ENCODE peak calls at places on chromosome 7, in seven cellular contexts. One of them, this sample, is unnamed.

GRCh38 chr7:1323178-1324027 is 90.7 kb downstream of the UNCX start:
- DNase-seq in mesendoderm: no peak
- DNase-seq in neural progenitor cell: peak
- DNase-seq in ecto neural progenitor cell: no peak
- DNase-seq in activated CD4-positive, alpha-beta T cell treated with anti-CD3 and anti-CD28 coated beads, Interleukin-2, amount 50 U/mL, for 24 hours: no peak
- DNase-seq in NCI-H1417: no peak
- DNase-seq in fibroblast of the conjunctiva: no peak
- DNase-seq in this sample: no peak

GRCh38 chr7:63096141-63096540 is 902.5 kb upstream of the ZNF722 start:
- DNase-seq in mesendoderm: no peak
- DNase-seq in neural progenitor cell: no peak
- DNase-seq in ecto neural progenitor cell: no peak
- DNase-seq in activated CD4-positive, alpha-beta T cell treated with anti-CD3 and anti-CD28 coated beads, Interleukin-2, amount 50 U/mL, for 24 hours: no peak
- DNase-seq in NCI-H1417: no peak
- DNase-seq in fibroblast of the conjunctiva: no peak
- DNase-seq in this sample: no peak

GRCh38 chr7:100431286-100431735 is 1.7 kb downstream of the MEPCE start:
- DNase-seq in mesendoderm: no peak
- DNase-seq in neural progenitor cell: no peak
- DNase-seq in ecto neural progenitor cell: no peak
- DNase-seq in activated CD4-positive, alpha-beta T cell treated with anti-CD3 and anti-CD28 coated beads, Interleukin-2, amount 50 U/mL, for 24 hours: no peak
- DNase-seq in NCI-H1417: no peak
- DNase-seq in fibroblast of the conjunctiva: no peak
- DNase-seq in this sample: no peak

GRCh38 chr7:12706900-12707536 is 19.6 kb downstream of the ARL4A start:
- DNase-seq in mesendoderm: no peak
- DNase-seq in neural progenitor cell: no peak
- DNase-seq in ecto neural progenitor cell: no peak
- DNase-seq in activated CD4-positive, alpha-beta T cell treated with anti-CD3 and anti-CD28 coated beads, Interleukin-2, amount 50 U/mL, for 24 hours: no peak
- DNase-seq in NCI-H1417: peak
- DNase-seq in fibroblast of the conjunctiva: peak
- DNase-seq in this sample: peak

GRCh38 chr7:114343949-114344708 is 70.5 kb upstream of the FOXP2 start:
- DNase-seq in mesendoderm: no peak
- DNase-seq in neural progenitor cell: no peak
- DNase-seq in ecto neural progenitor cell: no peak
- DNase-seq in activated CD4-positive, alpha-beta T cell treated with anti-CD3 and anti-CD28 coated beads, Interleukin-2, amount 50 U/mL, for 24 hours: no peak
- DNase-seq in NCI-H1417: no peak
- DNase-seq in fibroblast of the conjunctiva: no peak
- DNase-seq in this sample: no peak

GRCh38 chr7:41709621-41710020 is 6.7 kb upstream of the INHBA start:
- DNase-seq in mesendoderm: no peak
- DNase-seq in neural progenitor cell: no peak
- DNase-seq in ecto neural progenitor cell: no peak
- DNase-seq in activated CD4-positive, alpha-beta T cell treated with anti-CD3 and anti-CD28 coated beads, Interleukin-2, amount 50 U/mL, for 24 hours: no peak
- DNase-seq in NCI-H1417: no peak
- DNase-seq in fibroblast of the conjunctiva: no peak
- DNase-seq in this sample: no peak

GRCh38 chr7:39407139-39407538 is 159.1 kb upstream of the YAE1 start:
- DNase-seq in mesendoderm: no peak
- DNase-seq in neural progenitor cell: no peak
- DNase-seq in ecto neural progenitor cell: no peak
- DNase-seq in activated CD4-positive, alpha-beta T cell treated with anti-CD3 and anti-CD28 coated beads, Interleukin-2, amount 50 U/mL, for 24 hours: no peak
- DNase-seq in NCI-H1417: no peak
- DNase-seq in fibroblast of the conjunctiva: no peak
- DNase-seq in this sample: no peak

GRCh38 chr7:16648551-16648950 is 2.6 kb downstream of the BZW2 start:
- DNase-seq in mesendoderm: peak
- DNase-seq in neural progenitor cell: peak
- DNase-seq in ecto neural progenitor cell: no peak
- DNase-seq in activated CD4-positive, alpha-beta T cell treated with anti-CD3 and anti-CD28 coated beads, Interleukin-2, amount 50 U/mL, for 24 hours: no peak
- DNase-seq in NCI-H1417: no peak
- DNase-seq in fibroblast of the conjunctiva: no peak
- DNase-seq in this sample: no peak

GRCh38 chr7:149294641-149295480 is 32.9 kb downstream of the ZNF783 start:
- DNase-seq in mesendoderm: no peak
- DNase-seq in neural progenitor cell: no peak
- DNase-seq in ecto neural progenitor cell: no peak
- DNase-seq in activated CD4-positive, alpha-beta T cell treated with anti-CD3 and anti-CD28 coated beads, Interleukin-2, amount 50 U/mL, for 24 hours: no peak
- DNase-seq in NCI-H1417: no peak
- DNase-seq in fibroblast of the conjunctiva: no peak
- DNase-seq in this sample: no peak

GRCh38 chr7:112084506-112084905 is 121.7 kb downstream of the DOCK4 start:
- DNase-seq in mesendoderm: no peak
- DNase-seq in neural progenitor cell: no peak
- DNase-seq in ecto neural progenitor cell: no peak
- DNase-seq in activated CD4-positive, alpha-beta T cell treated with anti-CD3 and anti-CD28 coated beads, Interleukin-2, amount 50 U/mL, for 24 hours: no peak
- DNase-seq in NCI-H1417: no peak
- DNase-seq in fibroblast of the conjunctiva: no peak
- DNase-seq in this sample: no peak

GRCh38 chr7:36360244-36360643 is 29.4 kb upstream of the ANLN start:
- DNase-seq in mesendoderm: peak
- DNase-seq in neural progenitor cell: peak
- DNase-seq in ecto neural progenitor cell: no peak
- DNase-seq in activated CD4-positive, alpha-beta T cell treated with anti-CD3 and anti-CD28 coated beads, Interleukin-2, amount 50 U/mL, for 24 hours: no peak
- DNase-seq in NCI-H1417: no peak
- DNase-seq in fibroblast of the conjunctiva: no peak
- DNase-seq in this sample: no peak